ENCODE peak calls at places on chromosomes 12 and 14, in four cellular contexts. X is stomach, B is neural progenitor cell, E is adrenal gland. U is an unnamed sample.
A peak's percentile ranks its signal among the peaks of the same experiment; 100 is the strongest.

GRCh38 chr12:113115455-113116126 is 20.0 kb downstream of the RASAL1 start:
- DNase-seq in X (no peak), B (no peak), E (peak; percentile 46), U (no peak)

GRCh38 chr12:7162691-7163114 is 26.8 kb upstream of the PEX5 start:
- DNase-seq in X (peak; percentile 50), B (peak; percentile 58), E (peak; percentile 35), U (peak; percentile 57)

GRCh38 chr12:123519151-123520001 is 14.1 kb downstream of the RILPL1 start:
- DNase-seq in X (no peak), B (no peak), E (peak; percentile 51), U (peak; percentile 48)

GRCh38 chr14:76958975-76959710 is 69.4 kb downstream of the IRF2BPL start:
- DNase-seq in X (no peak), B (no peak), E (no peak), U (no peak)

GRCh38 chr14:75098682-75099081 is 28.2 kb downstream of the NEK9 start:
- DNase-seq in X (no peak), B (no peak), E (no peak), U (no peak)

GRCh38 chr12:88600272-88600671 is 20.0 kb upstream of the KITLG start:
- DNase-seq in X (no peak), B (no peak), E (no peak), U (no peak)

GRCh38 chr12:545835-546234 is 86.1 kb downstream of the B4GALNT3 start:
- DNase-seq in X (no peak), B (no peak), E (no peak), U (no peak)

GRCh38 chr12:118850244-118850825 is 131.0 kb upstream of the SRRM4 start:
- DNase-seq in X (no peak), B (peak; percentile 60), E (no peak), U (peak; percentile 16)

GRCh38 chr12:570237-570925 is 92.9 kb downstream of the NINJ2 start:
- DNase-seq in X (peak; percentile 77), B (peak; percentile 70), E (peak; percentile 88), U (peak; percentile 90)

GRCh38 chr14:70052990-70053389 is 135.8 kb downstream of the SLC8A3 start:
- DNase-seq in X (no peak), B (peak; percentile 86), E (no peak), U (no peak)

GRCh38 chr14:61433822-61434221 is 112.4 kb downstream of the PRKCH start:
- DNase-seq in X (no peak), B (no peak), E (no peak), U (no peak)
- H3K4me1 ChIP-seq in X (peaks cover 17% of the 10 kb centered on the region), B (peaks cover 7% of the 10 kb centered on the region), E (peaks cover 8% of the 10 kb centered on the region), U (peaks cover 8% of the 10 kb centered on the region)

GRCh38 chr14:36582011-36582873 is at the start of gene NKX2-8:
- DNase-seq in X (no peak), B (peak; percentile 60), E (no peak), U (no peak)
- H3K4me3 ChIP-seq in X (peak within 1 kb of the TSS; percentile 68), B (peak within 1 kb of the TSS; percentile 55), E (no peak within 1 kb of the TSS), U (peak within 1 kb of the TSS; percentile 34)

DNA sequence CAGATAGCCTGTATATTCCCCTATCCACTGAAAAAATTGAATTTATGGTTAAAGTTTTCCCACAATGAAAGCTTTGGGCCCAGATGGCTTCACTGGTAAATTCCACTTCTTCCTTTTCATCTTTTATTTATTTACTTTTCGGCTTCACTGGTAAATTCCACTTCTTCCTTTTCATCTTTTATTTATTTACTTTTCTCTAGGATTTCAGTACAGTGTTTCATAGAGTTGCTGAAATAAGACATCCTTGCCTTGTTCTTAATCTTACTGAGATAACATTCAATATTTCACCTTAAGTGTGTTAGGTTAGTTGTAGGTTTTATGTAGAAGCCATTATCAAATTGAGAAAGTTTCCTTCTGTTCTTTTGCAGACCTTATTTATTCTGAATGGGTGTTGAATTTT is 18.9 kb upstream of the KLRG1 start:
- DNase-seq in X (no peak), B (no peak), E (no peak), U (no peak)
- H3K27ac ChIP-seq in X (no peak overlapping the region), B (no peak overlapping the region), E (no peak overlapping the region), U (no peak overlapping the region)

DNA sequence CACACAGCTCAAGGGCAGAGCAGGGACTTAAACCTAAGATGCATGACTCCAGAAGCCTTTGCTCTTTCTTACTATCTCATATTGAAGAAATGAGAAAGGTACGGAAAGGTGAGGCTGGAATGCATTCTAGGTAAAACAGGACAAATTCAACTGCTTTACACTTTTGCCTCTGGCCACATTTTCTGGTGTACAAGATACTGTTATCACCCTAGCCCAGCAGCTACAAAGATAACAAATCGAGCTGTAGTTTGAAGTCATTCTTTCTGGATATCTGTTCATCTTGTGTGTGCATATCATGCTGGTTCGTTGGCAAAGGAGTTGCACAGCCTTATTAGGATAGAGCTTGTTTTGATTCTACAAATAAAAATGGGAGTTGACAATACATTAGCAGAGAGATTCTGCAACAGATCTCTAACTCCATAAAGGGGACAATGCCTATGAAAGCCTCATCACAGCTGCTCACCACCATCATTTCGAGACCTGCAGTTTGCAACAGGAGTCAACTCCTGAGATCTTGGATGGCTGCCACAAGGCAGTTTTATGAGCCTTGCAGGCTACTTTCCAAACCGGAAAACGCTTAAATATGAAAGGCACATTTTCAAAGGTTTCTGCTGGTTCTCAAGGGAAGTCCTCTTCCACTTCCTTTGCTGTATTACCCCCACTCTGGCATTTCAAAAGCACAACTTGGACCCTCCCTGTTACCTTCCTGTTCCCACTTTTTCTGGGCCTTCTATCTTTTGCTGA is 64.9 kb downstream of the STXBP6 start:
- DNase-seq in X (peak; percentile 39), B (no peak), E (no peak), U (peak; percentile 79)
- H3K4me1 ChIP-seq in X (peaks cover 51% of the 10 kb centered on the region), B (no peaks in the 10 kb centered on the region), E (peaks cover 4% of the 10 kb centered on the region), U (peaks cover 6% of the 10 kb centered on the region)

DNA sequence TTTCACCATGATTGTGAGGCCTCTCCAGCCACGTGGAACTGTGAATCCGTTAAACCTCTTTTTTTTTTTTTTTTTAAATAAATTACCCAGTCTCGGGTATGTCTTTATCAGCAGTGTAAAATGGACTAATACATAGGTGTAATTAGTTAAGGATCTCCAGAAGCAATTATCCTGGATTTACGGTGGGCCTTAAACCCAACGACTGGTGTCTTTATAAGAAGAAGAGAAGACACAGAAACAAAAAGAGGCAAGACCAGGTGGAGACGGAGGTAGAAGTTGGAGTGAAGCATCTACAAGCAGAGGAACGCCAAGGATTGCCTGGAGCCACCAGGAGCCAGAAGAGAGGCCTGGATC is 114.6 kb upstream of the MAP1LC3B2 start:
- DNase-seq in X (no peak), B (no peak), E (no peak), U (no peak)
- H3K4me3 ChIP-seq in X (no peak overlapping the region), B (no peak overlapping the region), E (no peak overlapping the region), U (no peak overlapping the region)

GRCh38 chr14:102095871-102096568 is 9.2 kb upstream of the HSP90AA1 start:
- DNase-seq in X (no peak), B (peak; percentile 31), E (no peak), U (no peak)
- H3K27ac ChIP-seq in X (no peak overlapping the region), B (no peak overlapping the region), E (no peak overlapping the region), U (no peak overlapping the region)

U was measured in small intestine.